ENCODE peak calls at places on chromosome 13, in ten cellular contexts. X is fibroblast of pulmonary artery; M is endodermal cell; Y is LNCaP clone FGC; A is cardiac fibroblast; N is uterus; F is fibroblast of villous mesenchyme; O is pancreas; Q is CD8-positive, alpha-beta T cell; D is astrocyte of the cerebellum. T is an unnamed sample.

GRCh38 chr13:39402221-39402620 is 200.8 kb downstream of the LHFPL6 start:
- DNase-seq in Y (no peak), X (no peak), M (no peak), D (no peak), N (no peak), A (no peak), F (no peak), O (no peak), Q (no peak), T (no peak)

GRCh38 chr13:96898855-96899254 is 95.4 kb downstream of the OXGR1 start:
- DNase-seq in A (no peak), F (no peak), N (no peak), O (no peak), D (no peak), M (peak; percentile 79), X (no peak), Y (no peak), Q (no peak), T (no peak)

GRCh38 chr13:75326173-75327131 is 155.5 kb downstream of the TBC1D4 start:
- DNase-seq in F (peak; percentile 57), Q (peak; percentile 26), A (peak; percentile 66), D (peak; percentile 20), N (no peak), X (peak; percentile 89), Y (no peak), M (peak; percentile 50), O (no peak), T (peak; percentile 44)

GRCh38 chr13:44573790-44574465 is 2.2 kb downstream of the TSC22D1 start:
- DNase-seq in A (peak; percentile 35), M (peak; percentile 74), D (peak; percentile 75), Q (no peak), F (peak; percentile 17), N (no peak), O (no peak), X (peak; percentile 62), Y (no peak), T (peak; percentile 83)

GRCh38 chr13:30880151-30880551 is 25.9 kb upstream of the MEDAG start:
- DNase-seq in F (no peak), A (peak; percentile 64), X (no peak), O (no peak), Y (no peak), N (no peak), D (no peak), Q (no peak), M (no peak), T (peak; percentile 60)

GRCh38 chr13:44816701-44817684 is 172.3 kb downstream of the NUFIP1 start:
- DNase-seq in N (no peak), X (peak; percentile 38), Y (no peak), Q (no peak), D (no peak), F (no peak), M (peak; percentile 43), O (no peak), A (peak; percentile 68), T (peak; percentile 49)

GRCh38 chr13:44474122-44474910 is 100.7 kb downstream of the SERP2 start:
- DNase-seq in A (peak; percentile 25), D (no peak), F (no peak), O (no peak), N (no peak), M (no peak), Q (no peak), Y (no peak), X (peak; percentile 17), T (peak; percentile 22)

GRCh38 chr13:105997436-105998232 is 537.8 kb downstream of the EFNB2 start:
- DNase-seq in Q (no peak), A (no peak), N (no peak), O (no peak), D (no peak), Y (no peak), X (peak; percentile 34), F (peak; percentile 37), M (no peak), T (no peak)

GRCh38 chr13:24053505-24054251 is 106.8 kb upstream of the SPATA13 start:
- DNase-seq in N (peak; percentile 58), Y (peak; percentile 49), O (peak; percentile 73), A (peak; percentile 75), Q (peak; percentile 42), X (peak; percentile 74), D (peak; percentile 45), F (peak; percentile 67), M (peak; percentile 94), T (peak; percentile 76)

GRCh38 chr13:31172535-31172934 is 10.8 kb upstream of the HSPH1 start:
- DNase-seq in F (peak; percentile 65), Y (no peak), X (peak; percentile 97), D (peak; percentile 80), N (no peak), O (no peak), A (peak; percentile 95), M (no peak), Q (no peak), T (peak; percentile 78)

GRCh38 chr13:36275190-36276002 is 22.2 kb downstream of the CCDC169 start:
- DNase-seq in Y (no peak), M (no peak), O (no peak), A (peak; percentile 89), D (peak; percentile 75), X (peak; percentile 88), Q (no peak), F (peak; percentile 71), N (peak; percentile 58), T (peak; percentile 82)

GRCh38 chr13:99436013-99436412 is 65.3 kb upstream of the TM9SF2 start:
- DNase-seq in X (no peak), Y (no peak), F (no peak), Q (no peak), N (no peak), D (no peak), A (no peak), O (no peak), M (no peak), T (no peak)

GRCh38 chr13:109144693-109145437 is 515.5 kb downstream of the MYO16 start:
- DNase-seq in O (no peak), A (peak; percentile 42), D (no peak), F (peak; percentile 3), Q (no peak), X (peak; percentile 21), M (no peak), N (no peak), Y (no peak), T (no peak)

GRCh38 chr13:106109391-106109791 is 426.1 kb downstream of the EFNB2 start:
- DNase-seq in O (no peak), N (no peak), D (no peak), Y (no peak), F (peak; percentile 42), X (peak; percentile 43), A (peak; percentile 55), Q (no peak), M (no peak), T (no peak)

GRCh38 chr13:48975926-48976676 is 389 bp downstream of the FNDC3A start:
- DNase-seq in Q (peak; percentile 74), F (peak; percentile 85), A (peak; percentile 80), X (peak; percentile 81), M (peak; percentile 93), Y (no peak), N (peak; percentile 85), D (peak; percentile 46), O (peak; percentile 71), T (peak; percentile 86)
- TF ChIP-seq CTCF in Q (no peak), F (peak; percentile 5), A (no peak), X (no peak), M (peak; percentile 27), Y (no peak), N (no peak), D (no peak), O (no peak), T (no peak)

DNA sequence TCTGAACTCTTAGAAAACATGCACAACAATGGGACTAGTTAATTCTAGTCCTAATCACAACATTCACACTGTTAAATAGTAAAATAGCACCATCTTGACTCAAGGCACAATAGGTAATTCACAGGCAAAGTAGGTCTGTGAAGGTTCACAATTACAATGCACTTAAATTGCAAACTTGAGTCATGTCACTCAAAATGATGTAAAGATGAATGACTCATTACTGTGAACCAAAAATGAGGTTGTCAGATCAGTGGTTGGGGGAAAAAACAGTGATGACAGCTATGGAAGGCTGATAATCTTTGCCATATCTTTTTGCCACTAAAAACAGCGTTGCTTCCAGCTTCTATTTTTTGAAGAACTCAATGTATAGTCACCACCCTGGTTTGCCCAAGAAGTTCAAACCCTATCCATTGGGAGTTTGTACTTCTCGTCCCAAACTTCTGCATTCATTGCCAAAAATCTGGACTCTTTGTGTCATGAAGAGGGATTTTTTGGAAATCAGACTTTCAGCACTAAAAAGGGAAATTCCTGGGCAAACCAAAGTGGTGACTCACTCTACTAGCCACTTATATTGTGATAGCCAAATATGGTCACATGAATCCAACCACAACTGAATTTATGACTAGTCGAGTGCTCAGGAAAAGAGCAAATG is 200.9 kb upstream of the TMTC4 start:
- DNase-seq in N (no peak), F (peak; percentile 92), D (peak; percentile 95), Q (no peak), M (no peak), O (no peak), A (peak; percentile 96), Y (no peak), X (peak; percentile 95), T (peak; percentile 94)
- H3K4me3 ChIP-seq in N (no peak overlapping the region), F (no peak overlapping the region), D (no peak overlapping the region), Q (no peak overlapping the region), M (peak overlapping the region; percentile 48), O (no peak overlapping the region), A (no peak overlapping the region), Y (no peak overlapping the region), X (no peak overlapping the region), T (no peak overlapping the region)

DNA sequence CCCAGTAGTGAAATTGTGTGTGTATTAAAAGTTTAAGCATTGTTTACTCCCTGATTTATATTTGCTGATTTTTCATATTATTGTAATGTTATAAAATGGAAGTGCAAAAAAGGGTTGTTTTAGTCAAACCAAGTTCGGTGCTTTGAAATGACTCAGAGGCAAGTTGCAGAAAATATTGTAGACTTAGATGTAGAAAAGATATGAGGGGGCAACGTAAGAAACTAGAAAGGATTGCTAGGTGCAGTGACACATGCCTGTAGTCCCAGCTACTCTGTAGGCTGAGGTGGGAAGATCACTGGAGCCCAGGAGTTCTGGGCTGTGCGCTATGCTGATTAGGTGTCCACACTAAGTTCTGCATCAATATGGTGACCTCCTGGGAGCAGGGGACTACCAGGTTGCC is 16.1 kb upstream of the LPAR6 start:
- DNase-seq in A (no peak), D (no peak), N (no peak), Q (no peak), O (no peak), X (no peak), F (no peak), Y (no peak), M (no peak), T (no peak)
- TF ChIP-seq CTCF in A (no peak), D (no peak), N (no peak), Q (no peak), O (no peak), X (no peak), F (no peak), Y (no peak), M (no peak), T (no peak)

DNA sequence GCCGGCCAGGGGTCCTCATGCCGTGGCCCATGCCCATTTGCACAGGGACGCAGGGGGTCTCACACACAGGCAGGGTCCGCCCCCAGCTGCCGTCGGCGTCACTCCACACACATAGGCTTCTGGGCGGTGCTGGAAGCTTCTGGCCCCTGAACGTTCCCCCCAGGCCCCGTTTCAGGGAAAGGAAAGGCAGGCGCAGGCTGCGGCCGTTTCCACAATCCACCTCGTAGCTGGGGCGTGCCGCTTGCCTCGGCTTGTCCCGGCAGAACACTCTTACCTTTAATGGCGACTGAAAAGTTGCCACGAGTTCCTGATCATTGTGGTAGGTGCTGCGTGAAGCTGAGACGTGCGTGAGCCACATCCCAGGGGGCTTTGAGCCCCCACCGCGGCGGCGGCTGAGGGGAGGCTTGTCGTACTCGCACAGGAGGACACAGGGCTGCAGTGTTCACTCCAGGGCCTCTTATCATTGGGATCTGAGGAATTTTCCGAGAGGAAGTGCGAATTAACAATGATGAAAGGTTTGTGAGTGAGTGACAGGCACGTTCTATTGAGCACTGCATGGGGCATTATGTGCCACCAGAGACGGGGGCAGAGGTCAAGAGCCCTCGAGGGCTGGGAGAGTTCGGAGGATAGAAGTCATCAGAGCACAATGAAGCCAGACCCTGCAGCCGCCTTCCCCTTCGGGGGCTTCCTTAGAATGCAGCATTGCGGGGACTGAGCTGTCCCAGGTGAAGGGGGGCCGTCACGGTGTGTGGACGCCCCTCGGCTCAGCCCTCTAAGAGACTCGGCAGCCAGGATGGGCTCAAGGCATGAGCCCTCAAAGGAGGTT is 53.6 kb downstream of the MCF2L start:
- DNase-seq in F (no peak), M (peak; percentile 78), Q (no peak), D (no peak), Y (no peak), X (peak; percentile 8), N (no peak), A (no peak), O (no peak), T (no peak)
- H3K4me3 ChIP-seq in F (no peak overlapping the region), M (no peak overlapping the region), Q (no peak overlapping the region), D (no peak overlapping the region), Y (no peak overlapping the region), X (no peak overlapping the region), N (no peak overlapping the region), A (no peak overlapping the region), O (no peak overlapping the region), T (no peak overlapping the region)

T was measured in astrocyte of the spinal cord.